ENCODE peak calls at places on chromosome 3, in four cellular contexts. E is HepG2, H is EL, G is stomach. O is an unnamed sample.

GRCh38 chr3:63979093-63979492 is 44.2 kb downstream of the PSMD6 start:
- DNase-seq in E (no peak), G (no peak), H (peak), O (no peak)

GRCh38 chr3:72265250-72265649 is 480.3 kb upstream of the PROK2 start:
- DNase-seq in G (no peak), E (no peak), H (no peak), O (no peak)

GRCh38 chr3:5011555-5012256 is 32.5 kb downstream of the BHLHE40 start:
- DNase-seq in H (no peak), E (no peak), G (no peak), O (no peak)

GRCh38 chr3:73745429-73746247 is 120.9 kb upstream of the PDZRN3 start:
- DNase-seq in H (no peak), E (no peak), G (no peak), O (no peak)

GRCh38 chr3:105497381-105497780 is 130.7 kb downstream of the ALCAM start:
- DNase-seq in E (no peak), G (no peak), H (no peak), O (no peak)

GRCh38 chr3:16883726-16884083 is 1.1 kb upstream of the PLCL2 start:
- DNase-seq in E (no peak), G (no peak), H (no peak), O (no peak)

GRCh38 chr3:49353022-49353421 is 5.1 kb downstream of the GPX1 start:
- DNase-seq in E (no peak), G (no peak), H (no peak), O (no peak)

GRCh38 chr3:38127611-38128302 is 9.2 kb downstream of the ACAA1 start:
- DNase-seq in G (peak), H (no peak), E (no peak), O (no peak)

GRCh38 chr3:135412475-135412874 is 553.1 kb upstream of the PPP2R3A start:
- DNase-seq in E (no peak), G (no peak), H (no peak), O (no peak)

O was measured in stimulated activated CD4-positive, alpha-beta T cell treated with anti-CD3 and anti-CD28 coated beads, TNF-alpha, amount 100 ng/mL, for 4 hours.